ENCODE peak calls at places on chromosomes 7 and 10, in eight cellular contexts. One of them, this sample, is unnamed.
A peak's percentile ranks its signal among the peaks of the same experiment; 100 is the strongest.

GRCh38 chr10:132369636-132370185 is 27.3 kb upstream of the PWWP2B start:
- DNase-seq in AG10803: no peak
- DNase-seq in cardiac muscle cell: no peak
- DNase-seq in endothelial cell of umbilical vein: no peak
- DNase-seq in NB4: no peak
- DNase-seq in ovary: no peak
- DNase-seq in foreskin fibroblast: no peak
- DNase-seq in mucosa of descending colon: no peak
- DNase-seq in this sample: no peak

GRCh38 chr10:91745086-91745831 is 53.0 kb upstream of the TNKS2 start:
- DNase-seq in NB4: no peak
- DNase-seq in cardiac muscle cell: peak; percentile 48
- DNase-seq in foreskin fibroblast: no peak
- DNase-seq in mucosa of descending colon: peak; percentile 25
- DNase-seq in AG10803: peak; percentile 12
- DNase-seq in ovary: no peak
- DNase-seq in endothelial cell of umbilical vein: no peak
- DNase-seq in this sample: no peak

GRCh38 chr7:14761506-14762296 is 140.8 kb downstream of the DGKB start:
- DNase-seq in ovary: no peak
- DNase-seq in endothelial cell of umbilical vein: peak; percentile 47
- DNase-seq in cardiac muscle cell: peak; percentile 86
- DNase-seq in mucosa of descending colon: no peak
- DNase-seq in AG10803: peak; percentile 82
- DNase-seq in foreskin fibroblast: peak; percentile 83
- DNase-seq in NB4: no peak
- DNase-seq in this sample: peak; percentile 49

GRCh38 chr7:29588212-29588611 is 24.6 kb downstream of the PRR15 start:
- DNase-seq in mucosa of descending colon: no peak
- DNase-seq in foreskin fibroblast: no peak
- DNase-seq in cardiac muscle cell: no peak
- DNase-seq in endothelial cell of umbilical vein: no peak
- DNase-seq in ovary: no peak
- DNase-seq in NB4: no peak
- DNase-seq in AG10803: no peak
- DNase-seq in this sample: no peak

GRCh38 chr10:96073722-96074121 is 30.3 kb downstream of the CCNJ start:
- DNase-seq in cardiac muscle cell: peak; percentile 60
- DNase-seq in AG10803: peak; percentile 50
- DNase-seq in endothelial cell of umbilical vein: peak; percentile 78
- DNase-seq in mucosa of descending colon: no peak
- DNase-seq in ovary: no peak
- DNase-seq in NB4: peak; percentile 88
- DNase-seq in foreskin fibroblast: peak; percentile 75
- DNase-seq in this sample: no peak

GRCh38 chr10:24716295-24716694 is 7.4 kb downstream of the ARHGAP21 start:
- DNase-seq in foreskin fibroblast: no peak
- DNase-seq in cardiac muscle cell: no peak
- DNase-seq in endothelial cell of umbilical vein: no peak
- DNase-seq in mucosa of descending colon: no peak
- DNase-seq in ovary: no peak
- DNase-seq in NB4: no peak
- DNase-seq in AG10803: no peak
- DNase-seq in this sample: no peak

GRCh38 chr10:3526721-3527120 is 258.3 kb downstream of the KLF6 start:
- DNase-seq in NB4: no peak
- DNase-seq in ovary: no peak
- DNase-seq in mucosa of descending colon: no peak
- DNase-seq in AG10803: peak; percentile 89
- DNase-seq in cardiac muscle cell: peak; percentile 86
- DNase-seq in endothelial cell of umbilical vein: no peak
- DNase-seq in foreskin fibroblast: peak; percentile 58
- DNase-seq in this sample: no peak

GRCh38 chr7:151773795-151774194 is 103.1 kb downstream of the PRKAG2 start:
- DNase-seq in AG10803: no peak
- DNase-seq in endothelial cell of umbilical vein: no peak
- DNase-seq in ovary: no peak
- DNase-seq in foreskin fibroblast: no peak
- DNase-seq in mucosa of descending colon: no peak
- DNase-seq in NB4: no peak
- DNase-seq in cardiac muscle cell: no peak
- DNase-seq in this sample: no peak

GRCh38 chr7:33807779-33808482 is 97.4 kb upstream of the BMPER start:
- DNase-seq in foreskin fibroblast: peak; percentile 86
- DNase-seq in cardiac muscle cell: peak; percentile 68
- DNase-seq in endothelial cell of umbilical vein: peak; percentile 91
- DNase-seq in ovary: no peak
- DNase-seq in AG10803: peak; percentile 85
- DNase-seq in NB4: peak; percentile 29
- DNase-seq in mucosa of descending colon: no peak
- DNase-seq in this sample: peak; percentile 71

GRCh38 chr7:109476409-109476808 is 906.7 kb downstream of the DNAJB9 start:
- DNase-seq in foreskin fibroblast: no peak
- DNase-seq in endothelial cell of umbilical vein: no peak
- DNase-seq in mucosa of descending colon: no peak
- DNase-seq in ovary: no peak
- DNase-seq in cardiac muscle cell: no peak
- DNase-seq in NB4: no peak
- DNase-seq in AG10803: no peak
- DNase-seq in this sample: no peak

GRCh38 chr7:154684651-154685563 is 318.0 kb downstream of the PAXIP1 start:
- DNase-seq in AG10803: no peak
- DNase-seq in NB4: no peak
- DNase-seq in foreskin fibroblast: no peak
- DNase-seq in ovary: no peak
- DNase-seq in mucosa of descending colon: peak; percentile 76
- DNase-seq in cardiac muscle cell: no peak
- DNase-seq in endothelial cell of umbilical vein: no peak
- DNase-seq in this sample: no peak

GRCh38 chr10:6008497-6009142 is 31.3 kb upstream of the IL15RA start:
- DNase-seq in foreskin fibroblast: no peak
- DNase-seq in endothelial cell of umbilical vein: no peak
- DNase-seq in cardiac muscle cell: peak; percentile 60
- DNase-seq in NB4: no peak
- DNase-seq in ovary: no peak
- DNase-seq in mucosa of descending colon: no peak
- DNase-seq in AG10803: no peak
- DNase-seq in this sample: no peak
- H3K4me3 ChIP-seq in foreskin fibroblast: peak overlapping the region; percentile 6
- H3K4me3 ChIP-seq in endothelial cell of umbilical vein: no peak overlapping the region
- H3K4me3 ChIP-seq in cardiac muscle cell: no peak overlapping the region
- H3K4me3 ChIP-seq in NB4: no peak overlapping the region
- H3K4me3 ChIP-seq in ovary: no peak overlapping the region
- H3K4me3 ChIP-seq in mucosa of descending colon: no peak overlapping the region
- H3K4me3 ChIP-seq in AG10803: peak overlapping the region; percentile 20
- H3K4me3 ChIP-seq in this sample: no peak overlapping the region

GRCh38 chr10:130790339-130790738 is 521.2 kb downstream of the TCERG1L start:
- DNase-seq in NB4: no peak
- DNase-seq in cardiac muscle cell: no peak
- DNase-seq in mucosa of descending colon: no peak
- DNase-seq in endothelial cell of umbilical vein: peak; percentile 1
- DNase-seq in ovary: no peak
- DNase-seq in foreskin fibroblast: no peak
- DNase-seq in AG10803: no peak
- DNase-seq in this sample: no peak

GRCh38 chr10:130786365-130786966 is 525.1 kb downstream of the TCERG1L start:
- DNase-seq in ovary: no peak
- DNase-seq in cardiac muscle cell: no peak
- DNase-seq in mucosa of descending colon: no peak
- DNase-seq in endothelial cell of umbilical vein: no peak
- DNase-seq in NB4: no peak
- DNase-seq in foreskin fibroblast: no peak
- DNase-seq in AG10803: no peak
- DNase-seq in this sample: no peak

GRCh38 chr10:130787252-130787651 is 524.3 kb downstream of the TCERG1L start:
- DNase-seq in ovary: no peak
- DNase-seq in cardiac muscle cell: no peak
- DNase-seq in mucosa of descending colon: no peak
- DNase-seq in AG10803: no peak
- DNase-seq in endothelial cell of umbilical vein: no peak
- DNase-seq in NB4: no peak
- DNase-seq in foreskin fibroblast: no peak
- DNase-seq in this sample: no peak

GRCh38 chr10:130784326-130784725 is 527.2 kb downstream of the TCERG1L start:
- DNase-seq in cardiac muscle cell: no peak
- DNase-seq in AG10803: no peak
- DNase-seq in foreskin fibroblast: no peak
- DNase-seq in mucosa of descending colon: no peak
- DNase-seq in endothelial cell of umbilical vein: no peak
- DNase-seq in ovary: no peak
- DNase-seq in NB4: no peak
- DNase-seq in this sample: no peak

GRCh38 chr10:130787821-130788220 is 523.7 kb downstream of the TCERG1L start:
- DNase-seq in foreskin fibroblast: no peak
- DNase-seq in AG10803: no peak
- DNase-seq in endothelial cell of umbilical vein: no peak
- DNase-seq in cardiac muscle cell: no peak
- DNase-seq in NB4: no peak
- DNase-seq in ovary: no peak
- DNase-seq in mucosa of descending colon: no peak
- DNase-seq in this sample: no peak
- TF ChIP-seq CTCF in foreskin fibroblast: no peak
- TF ChIP-seq CTCF in AG10803: no peak
- TF ChIP-seq CTCF in endothelial cell of umbilical vein: no peak
- TF ChIP-seq CTCF in cardiac muscle cell: no peak
- TF ChIP-seq CTCF in NB4: no peak
- TF ChIP-seq CTCF in ovary: no peak
- TF ChIP-seq CTCF in mucosa of descending colon: no peak
- TF ChIP-seq CTCF in this sample: no peak

GRCh38 chr7:135282621-135283295 is 49.1 kb downstream of the STRA8 start:
- DNase-seq in mucosa of descending colon: no peak
- DNase-seq in cardiac muscle cell: peak; percentile 78
- DNase-seq in endothelial cell of umbilical vein: peak; percentile 17
- DNase-seq in foreskin fibroblast: no peak
- DNase-seq in NB4: no peak
- DNase-seq in AG10803: peak; percentile 14
- DNase-seq in ovary: no peak
- DNase-seq in this sample: no peak
- H3K4me3 ChIP-seq in mucosa of descending colon: no peak overlapping the region
- H3K4me3 ChIP-seq in cardiac muscle cell: no peak overlapping the region
- H3K4me3 ChIP-seq in endothelial cell of umbilical vein: no peak overlapping the region
- H3K4me3 ChIP-seq in foreskin fibroblast: no peak overlapping the region
- H3K4me3 ChIP-seq in NB4: no peak overlapping the region
- H3K4me3 ChIP-seq in AG10803: no peak overlapping the region
- H3K4me3 ChIP-seq in ovary: no peak overlapping the region
- H3K4me3 ChIP-seq in this sample: no peak overlapping the region

GRCh38 chr10:77963901-77964300 is 37.3 kb upstream of the DLG5 start:
- DNase-seq in AG10803: no peak
- DNase-seq in endothelial cell of umbilical vein: no peak
- DNase-seq in cardiac muscle cell: no peak
- DNase-seq in mucosa of descending colon: no peak
- DNase-seq in ovary: no peak
- DNase-seq in NB4: no peak
- DNase-seq in foreskin fibroblast: no peak
- DNase-seq in this sample: no peak

GRCh38 chr10:77965294-77965693 is 38.7 kb upstream of the DLG5 start:
- DNase-seq in ovary: no peak
- DNase-seq in NB4: peak; percentile 65
- DNase-seq in AG10803: peak; percentile 97
- DNase-seq in endothelial cell of umbilical vein: no peak
- DNase-seq in cardiac muscle cell: peak; percentile 78
- DNase-seq in foreskin fibroblast: peak; percentile 92
- DNase-seq in mucosa of descending colon: no peak
- DNase-seq in this sample: no peak

GRCh38 chr10:77969029-77969635 is 42.6 kb upstream of the DLG5 start:
- DNase-seq in NB4: no peak
- DNase-seq in ovary: peak; percentile 57
- DNase-seq in AG10803: no peak
- DNase-seq in endothelial cell of umbilical vein: no peak
- DNase-seq in mucosa of descending colon: no peak
- DNase-seq in foreskin fibroblast: no peak
- DNase-seq in cardiac muscle cell: peak; percentile 19
- DNase-seq in this sample: no peak

GRCh38 chr10:77970869-77971803 is 44.6 kb upstream of the DLG5 start:
- DNase-seq in AG10803: peak; percentile 93
- DNase-seq in cardiac muscle cell: peak; percentile 94
- DNase-seq in foreskin fibroblast: peak; percentile 90
- DNase-seq in NB4: peak; percentile 74
- DNase-seq in ovary: peak; percentile 84
- DNase-seq in mucosa of descending colon: no peak
- DNase-seq in endothelial cell of umbilical vein: peak; percentile 66
- DNase-seq in this sample: peak; percentile 68

GRCh38 chr10:77967611-77968022 is 41.1 kb upstream of the DLG5 start:
- DNase-seq in NB4: no peak
- DNase-seq in AG10803: no peak
- DNase-seq in cardiac muscle cell: no peak
- DNase-seq in endothelial cell of umbilical vein: no peak
- DNase-seq in foreskin fibroblast: no peak
- DNase-seq in mucosa of descending colon: no peak
- DNase-seq in ovary: no peak
- DNase-seq in this sample: no peak
- TF ChIP-seq CTCF in NB4: no peak
- TF ChIP-seq CTCF in AG10803: no peak
- TF ChIP-seq CTCF in cardiac muscle cell: no peak
- TF ChIP-seq CTCF in endothelial cell of umbilical vein: no peak
- TF ChIP-seq CTCF in foreskin fibroblast: no peak
- TF ChIP-seq CTCF in mucosa of descending colon: no peak
- TF ChIP-seq CTCF in ovary: no peak
- TF ChIP-seq CTCF in this sample: no peak

GRCh38 chr7:47454066-47454950 is 127.6 kb downstream of the TNS3 start:
- DNase-seq in AG10803: no peak
- DNase-seq in cardiac muscle cell: no peak
- DNase-seq in NB4: no peak
- DNase-seq in foreskin fibroblast: peak; percentile 58
- DNase-seq in endothelial cell of umbilical vein: no peak
- DNase-seq in ovary: no peak
- DNase-seq in mucosa of descending colon: no peak
- DNase-seq in this sample: no peak
- H3K4me3 ChIP-seq in AG10803: no peak overlapping the region
- H3K4me3 ChIP-seq in cardiac muscle cell: no peak overlapping the region
- H3K4me3 ChIP-seq in NB4: no peak overlapping the region
- H3K4me3 ChIP-seq in foreskin fibroblast: no peak overlapping the region
- H3K4me3 ChIP-seq in endothelial cell of umbilical vein: no peak overlapping the region
- H3K4me3 ChIP-seq in ovary: no peak overlapping the region
- H3K4me3 ChIP-seq in mucosa of descending colon: no peak overlapping the region
- H3K4me3 ChIP-seq in this sample: no peak overlapping the region

GRCh38 chr7:96120856-96121255 is 201.0 kb downstream of the SLC25A13 start:
- DNase-seq in AG10803: peak; percentile 15
- DNase-seq in ovary: no peak
- DNase-seq in endothelial cell of umbilical vein: peak; percentile 35
- DNase-seq in cardiac muscle cell: no peak
- DNase-seq in mucosa of descending colon: no peak
- DNase-seq in foreskin fibroblast: no peak
- DNase-seq in NB4: no peak
- DNase-seq in this sample: peak; percentile 13

GRCh38 chr7:96122746-96123145 is 199.2 kb downstream of the SLC25A13 start:
- DNase-seq in mucosa of descending colon: no peak
- DNase-seq in cardiac muscle cell: no peak
- DNase-seq in NB4: no peak
- DNase-seq in AG10803: peak; percentile 28
- DNase-seq in foreskin fibroblast: no peak
- DNase-seq in ovary: no peak
- DNase-seq in endothelial cell of umbilical vein: no peak
- DNase-seq in this sample: no peak

GRCh38 chr7:96118449-96119001 is 203.4 kb downstream of the SLC25A13 start:
- DNase-seq in endothelial cell of umbilical vein: no peak
- DNase-seq in NB4: peak; percentile 23
- DNase-seq in mucosa of descending colon: no peak
- DNase-seq in AG10803: no peak
- DNase-seq in foreskin fibroblast: no peak
- DNase-seq in ovary: no peak
- DNase-seq in cardiac muscle cell: peak; percentile 27
- DNase-seq in this sample: peak; percentile 14

GRCh38 chr7:96120445-96120844 is 201.5 kb downstream of the SLC25A13 start:
- DNase-seq in cardiac muscle cell: no peak
- DNase-seq in foreskin fibroblast: no peak
- DNase-seq in NB4: no peak
- DNase-seq in ovary: no peak
- DNase-seq in AG10803: peak; percentile 61
- DNase-seq in mucosa of descending colon: no peak
- DNase-seq in endothelial cell of umbilical vein: no peak
- DNase-seq in this sample: no peak

GRCh38 chr7:96121752-96122151 is 200.1 kb downstream of the SLC25A13 start:
- DNase-seq in mucosa of descending colon: no peak
- DNase-seq in foreskin fibroblast: no peak
- DNase-seq in ovary: no peak
- DNase-seq in AG10803: no peak
- DNase-seq in endothelial cell of umbilical vein: no peak
- DNase-seq in cardiac muscle cell: no peak
- DNase-seq in NB4: no peak
- DNase-seq in this sample: no peak
- TF ChIP-seq CTCF in mucosa of descending colon: no peak
- TF ChIP-seq CTCF in foreskin fibroblast: no peak
- TF ChIP-seq CTCF in ovary: no peak
- TF ChIP-seq CTCF in AG10803: no peak
- TF ChIP-seq CTCF in endothelial cell of umbilical vein: no peak
- TF ChIP-seq CTCF in cardiac muscle cell: no peak
- TF ChIP-seq CTCF in NB4: no peak
- TF ChIP-seq CTCF in this sample: no peak